ENCODE peak calls at places on chromosome 4, in four cellular contexts. G, F, M and J are unnamed samples.

GRCh38 chr4:113419631-113420030 is 341.9 kb downstream of the CAMK2D start:
- DNase-seq in M (no peak), G (no peak), F (no peak), J (no peak)

GRCh38 chr4:38377195-38377594 is 286.8 kb upstream of the KLF3 start:
- DNase-seq in G (no peak), F (no peak), M (no peak), J (no peak)

GRCh38 chr4:160406426-160406825 is 1303.5 kb downstream of the RAPGEF2 start:
- DNase-seq in F (no peak), M (no peak), G (no peak), J (no peak)

GRCh38 chr4:89410687-89411086 is 103.1 kb upstream of the GPRIN3 start:
- DNase-seq in F (no peak), M (no peak), G (no peak), J (no peak)

GRCh38 chr4:148073349-148073748 is 341.5 kb downstream of the ARHGAP10 start:
- DNase-seq in G (no peak), M (no peak), F (no peak), J (no peak)

GRCh38 chr4:138056541-138056940 is 185.6 kb downstream of the SLC7A11 start:
- DNase-seq in G (no peak), F (no peak), M (no peak), J (no peak)

GRCh38 chr4:39308576-39308975 is 57.6 kb downstream of the RFC1 start:
- DNase-seq in F (no peak), G (no peak), M (no peak), J (no peak)

GRCh38 chr4:25816591-25817058 is 46.2 kb downstream of the SEL1L3 start:
- DNase-seq in M (no peak), G (no peak), F (no peak), J (no peak)

GRCh38 chr4:123249821-123250220 is 146.8 kb upstream of the SPRY1 start:
- DNase-seq in F (no peak), G (no peak), M (no peak), J (no peak)

GRCh38 chr4:147017081-147017480 is 71.4 kb upstream of the TTC29 start:
- DNase-seq in G (no peak), M (no peak), F (no peak), J (no peak)

GRCh38 chr4:179536694-179537093 is 2094.5 kb upstream of the AGA start:
- DNase-seq in M (no peak), F (no peak), G (peak), J (no peak)

GRCh38 chr4:155734065-155734464 is 24.8 kb upstream of the GUCY1B1 start:
- DNase-seq in F (no peak), M (no peak), G (no peak), J (no peak)

GRCh38 chr4:52248836-52249235 is 197.7 kb downstream of the SPATA18 start:
- DNase-seq in F (no peak), G (no peak), M (no peak), J (no peak)

GRCh38 chr4:105147226-105148151 is 813 bp downstream of the TET2 start:
- DNase-seq in F (no peak), G (no peak), M (peak), J (no peak)

GRCh38 chr4:108881190-108881589 is 118.3 kb upstream of the ETNPPL start:
- DNase-seq in G (no peak), F (no peak), M (no peak), J (no peak)

GRCh38 chr4:39996811-39997210 is 19.1 kb upstream of the PDS5A start:
- DNase-seq in F (no peak), G (no peak), M (no peak), J (no peak)

GRCh38 chr4:121370729-121371325 is 10.0 kb downstream of the QRFPR start:
- DNase-seq in F (no peak), M (peak), G (peak), J (peak)

GRCh38 chr4:182074842-182075241 is 168.4 kb upstream of the TENM3 start:
- DNase-seq in M (no peak), F (no peak), G (no peak), J (no peak)

GRCh38 chr4:2977116-2978097 is 14.0 kb downstream of the GRK4 start:
- DNase-seq in G (no peak), M (no peak), F (no peak), J (no peak)

DNA sequence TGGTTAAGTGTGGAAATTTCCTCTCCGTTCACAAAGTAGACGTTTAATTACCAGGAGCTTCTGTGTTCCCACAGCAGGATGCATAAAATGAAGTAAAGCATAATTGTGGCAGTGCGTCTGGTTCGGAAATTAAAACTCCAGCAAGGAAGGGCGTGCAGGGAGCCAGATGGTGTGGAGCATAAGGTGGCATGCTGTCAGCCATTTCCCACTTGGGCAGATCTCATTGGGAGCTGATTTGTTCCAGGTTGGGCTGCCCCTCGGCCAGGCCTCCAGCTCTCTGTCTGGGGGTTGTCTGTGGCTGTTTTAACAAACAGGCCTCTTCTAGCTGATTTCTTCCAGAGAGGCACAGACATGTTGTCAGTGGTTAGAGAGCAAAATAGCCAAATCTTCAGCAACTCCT is 182.1 kb upstream of the CLNK start:
- DNase-seq in G (no peak), M (no peak), F (no peak), J (no peak)
- TF ChIP-seq CTCF in G (no peak), M (no peak), F (no peak), J (no peak)

GRCh38 chr4:154137320-154137905 is 348.5 kb upstream of the SFRP2 start:
- DNase-seq in M (no peak), G (no peak), F (no peak), J (no peak)
- TF ChIP-seq CTCF in M (no peak), G (no peak), F (no peak), J (no peak)

GRCh38 chr4:46715468-46715867 is 193.6 kb downstream of the COX7B2 start:
- DNase-seq in F (no peak), G (no peak), M (no peak), J (no peak)
- TF ChIP-seq CTCF in F (peak), G (no peak), M (no peak), J (no peak)

GRCh38 chr4:34771632-34772031 is 1472.7 kb downstream of the ARAP2 start:
- DNase-seq in M (no peak), G (no peak), F (no peak), J (no peak)

GRCh38 chr4:34766935-34767859 is 1477.1 kb downstream of the ARAP2 start:
- DNase-seq in M (no peak), F (no peak), G (no peak), J (no peak)
- TF ChIP-seq CTCF in M (no peak), F (no peak), G (no peak), J (no peak)

GRCh38 chr4:91497892-91498291 is 805.9 kb upstream of the GRID2 start:
- DNase-seq in M (no peak), G (no peak), F (no peak), J (no peak)

GRCh38 chr4:91502365-91502764 is 801.4 kb upstream of the GRID2 start:
- DNase-seq in M (no peak), F (no peak), G (no peak), J (no peak)
- TF ChIP-seq CTCF in M (peak), F (peak), G (peak), J (no peak)

DNA sequence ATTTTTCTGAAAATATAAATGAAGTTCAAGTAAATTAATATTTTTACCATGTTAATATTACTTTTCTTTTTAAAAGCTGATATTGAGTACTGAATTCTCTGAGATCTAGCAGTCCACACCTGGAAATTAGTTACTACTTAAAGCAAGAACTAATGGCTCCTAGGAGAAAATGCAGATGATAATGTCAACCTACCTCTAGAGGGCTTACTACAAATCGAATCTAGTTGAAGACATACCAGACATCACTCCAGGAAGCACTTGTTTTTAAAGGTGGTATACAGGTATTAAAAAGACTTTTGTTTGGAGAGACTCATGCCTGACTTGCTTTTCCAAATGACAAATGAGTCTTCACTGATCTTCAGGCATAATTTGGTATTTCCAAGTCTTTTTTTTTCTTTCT is 516.4 kb upstream of the BOD1L1 start:
- DNase-seq in F (no peak), M (no peak), G (no peak), J (no peak)
- TF ChIP-seq CTCF in F (peak), M (peak), G (no peak), J (no peak)

GRCh38 chr4:84971319-84971932 is 4.9 kb upstream of the WDFY3 start:
- DNase-seq in M (no peak), G (no peak), F (no peak), J (no peak)
- TF ChIP-seq CTCF in M (peak), G (peak), F (peak), J (no peak)

GRCh38 chr4:187799735-187800134 is 195.8 kb upstream of the ZFP42 start:
- DNase-seq in F (no peak), G (no peak), M (no peak), J (no peak)

GRCh38 chr4:187795737-187796136 is 199.8 kb upstream of the ZFP42 start:
- DNase-seq in G (no peak), F (no peak), M (no peak), J (no peak)

GRCh38 chr4:187798385-187798784 is 197.2 kb upstream of the ZFP42 start:
- DNase-seq in F (no peak), G (peak), M (no peak), J (no peak)
- TF ChIP-seq CTCF in F (no peak), G (no peak), M (no peak), J (no peak)

DNA sequence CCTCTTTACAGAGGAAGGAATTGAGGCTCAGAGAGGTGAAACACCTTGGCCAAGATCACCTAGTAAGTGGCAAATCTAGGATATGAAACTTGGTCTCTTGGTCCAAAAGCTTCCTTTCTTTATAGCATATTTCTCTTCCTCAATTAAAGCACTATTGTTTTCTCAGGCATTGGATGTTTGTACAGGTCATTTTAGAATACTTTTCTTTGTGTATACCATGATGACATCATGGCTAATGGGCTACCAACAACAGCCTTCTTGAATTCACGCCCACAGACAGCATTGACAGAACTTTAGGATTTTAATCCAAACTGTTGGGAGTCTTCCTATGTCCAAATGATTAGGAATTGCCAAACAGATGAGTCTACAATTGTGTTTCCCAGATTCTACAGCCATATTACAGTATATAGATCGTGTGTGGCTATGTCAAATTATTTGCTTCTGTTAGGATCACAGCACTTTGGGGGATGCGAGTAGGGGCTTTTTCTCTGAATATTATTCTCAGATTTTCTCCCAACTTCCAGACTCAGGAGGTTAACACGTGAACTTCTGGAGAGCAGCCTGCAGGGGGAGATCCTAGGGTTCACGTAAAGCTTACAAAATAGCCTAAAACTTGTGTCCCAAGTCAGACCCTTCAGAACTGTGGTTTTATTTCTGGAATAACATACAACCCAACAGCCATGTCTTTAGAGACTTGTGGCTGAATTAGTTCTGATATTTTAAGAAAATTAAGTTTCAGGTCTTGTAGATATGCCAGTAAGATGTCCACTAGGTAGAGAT is 191.8 kb downstream of the SHROOM3 start:
- DNase-seq in G (no peak), F (no peak), M (no peak), J (no peak)
- TF ChIP-seq CTCF in G (peak), F (peak), M (peak), J (no peak)

DNA sequence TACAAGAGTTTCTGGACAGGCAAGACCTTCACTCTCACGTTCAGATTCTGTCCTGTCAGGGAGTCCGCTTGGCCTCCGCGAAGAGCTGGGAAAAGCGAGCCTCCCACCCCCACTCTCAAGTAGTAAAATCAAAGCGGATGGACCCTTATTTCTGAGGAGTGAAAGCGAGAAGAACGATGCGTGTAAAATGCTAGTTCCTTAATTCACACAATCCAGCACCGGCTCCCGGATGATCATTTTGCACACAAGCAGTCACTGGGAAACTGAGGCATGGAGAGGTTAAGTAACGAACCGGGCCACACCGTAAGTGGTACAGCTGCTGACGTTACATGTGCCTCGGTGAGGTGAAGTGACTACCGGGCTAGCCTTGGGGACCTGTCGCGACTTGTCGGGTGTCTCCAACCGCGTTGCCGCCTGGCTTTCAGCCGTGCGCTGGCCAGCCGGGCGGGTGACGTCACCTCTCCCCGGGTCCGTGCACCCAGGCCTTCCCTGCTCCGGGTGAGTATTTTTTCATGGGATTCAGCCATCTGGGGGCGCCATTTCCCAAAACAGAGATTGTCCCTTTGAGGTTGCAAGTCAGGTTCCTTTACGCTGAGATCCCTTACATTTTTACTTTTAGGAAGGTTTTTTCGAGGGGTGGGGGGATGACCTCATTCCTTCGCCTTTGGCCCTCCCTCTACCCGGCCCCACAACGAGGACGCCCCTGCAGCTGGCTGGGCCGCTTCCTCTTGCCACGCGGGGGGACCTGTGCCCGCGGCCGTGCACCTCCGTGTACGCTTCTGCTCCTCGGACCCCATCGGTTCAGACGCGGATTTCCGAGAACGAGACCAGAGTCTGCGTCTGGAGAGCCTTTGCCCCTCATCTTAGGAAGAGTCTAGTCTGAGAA is 3.4 kb upstream of the SFRP2 start:
- DNase-seq in F (no peak), G (peak), M (peak), J (peak)
- TF ChIP-seq CTCF in F (peak), G (peak), M (peak), J (no peak)